ENCODE peak calls at places on chromosomes 13 and 19, in eight cellular contexts. W is ovary, D is heart left ventricle, P is vagina, Y is IMR-90, N is Peyer's patch, X is transverse colon, G is uterus. V is an unnamed sample.

GRCh38 chr13:36778083-36778671 is 40.8 kb upstream of the RFXAP start:
- DNase-seq in W (no peak), N (no peak), P (no peak), D (no peak), G (no peak), X (no peak), Y (peak; percentile 74), V (no peak)

GRCh38 chr13:50866817-50867640 is 23.5 kb upstream of the DLEU7 start:
- DNase-seq in X (no peak), D (no peak), P (no peak), W (no peak), Y (no peak), G (no peak), N (no peak), V (no peak)

GRCh38 chr13:113138792-113139551 is 16.4 kb downstream of the F10 start:
- DNase-seq in Y (no peak), X (no peak), P (no peak), W (no peak), G (no peak), N (no peak), D (no peak), V (peak; percentile 13)

GRCh38 chr13:35826626-35827254 is 304.4 kb downstream of the DCLK1 start:
- DNase-seq in N (no peak), W (no peak), G (no peak), P (no peak), Y (no peak), X (no peak), D (no peak), V (peak; percentile 41)

GRCh38 chr13:72839831-72840426 is 58.0 kb downstream of the PIBF1 start:
- DNase-seq in G (no peak), X (peak; percentile 79), Y (peak; percentile 42), W (no peak), P (no peak), N (no peak), D (no peak), V (peak; percentile 46)

GRCh38 chr19:27774337-27774736 is 1438.6 kb downstream of the UQCRFS1 start:
- DNase-seq in W (no peak), P (no peak), Y (no peak), N (no peak), X (no peak), G (no peak), D (no peak), V (no peak)

GRCh38 chr13:40464349-40464748 is 202.1 kb downstream of the FOXO1 start:
- DNase-seq in X (no peak), W (no peak), D (no peak), Y (no peak), P (no peak), N (peak; percentile 39), G (no peak), V (no peak)

GRCh38 chr19:23437901-23438300 is 42.6 kb upstream of the ZNF91 start:
- DNase-seq in N (no peak), Y (no peak), G (no peak), D (no peak), P (no peak), X (no peak), W (no peak), V (no peak)

GRCh38 chr13:49904729-49905456 is 31.2 kb downstream of the SPRYD7 start:
- DNase-seq in Y (no peak), P (no peak), W (no peak), N (no peak), D (no peak), G (no peak), X (no peak), V (no peak)

GRCh38 chr19:3387645-3388589 is 21.5 kb downstream of the NFIC start:
- DNase-seq in G (peak; percentile 80), W (peak; percentile 78), P (no peak), Y (peak; percentile 39), D (peak; percentile 89), X (peak; percentile 89), N (no peak), V (peak; percentile 86)

GRCh38 chr13:69010789-69011188 is 1096.8 kb upstream of the ATXN8OS start:
- DNase-seq in W (no peak), P (no peak), N (no peak), D (no peak), G (no peak), X (no peak), Y (no peak), V (no peak)

GRCh38 chr13:25922373-25922772 is 129.4 kb downstream of the SHISA2 start:
- DNase-seq in N (no peak), G (no peak), D (no peak), Y (no peak), W (no peak), X (no peak), P (no peak), V (no peak)

GRCh38 chr13:40568672-40569350 is 97.6 kb downstream of the FOXO1 start:
- DNase-seq in Y (no peak), N (no peak), P (no peak), X (no peak), W (no peak), G (no peak), D (no peak), V (no peak)

GRCh38 chr13:110301606-110302131 is 5.3 kb downstream of the COL4A1 start:
- DNase-seq in Y (peak; percentile 90), X (no peak), G (peak; percentile 45), P (no peak), D (no peak), W (peak; percentile 38), N (no peak), V (no peak)

GRCh38 chr19:46009530-46010510 is 13.0 kb downstream of the PGLYRP1 start:
- DNase-seq in Y (peak; percentile 58), P (no peak), X (peak; percentile 69), N (peak; percentile 46), W (no peak), D (peak; percentile 80), G (peak; percentile 60), V (peak; percentile 83)

GRCh38 chr13:112813552-112813951 is 123.7 kb downstream of the ATP11A start:
- DNase-seq in P (no peak), X (no peak), N (no peak), W (no peak), G (no peak), D (no peak), Y (no peak), V (no peak)

GRCh38 chr19:5264453-5264852 is 76.2 kb downstream of the PTPRS start:
- DNase-seq in X (no peak), D (no peak), G (no peak), P (no peak), W (no peak), N (no peak), Y (no peak), V (no peak)

GRCh38 chr19:4524808-4525562 is 6.7 kb upstream of the PLIN4 start:
- DNase-seq in W (peak; percentile 50), Y (no peak), G (peak; percentile 44), N (peak; percentile 59), D (no peak), X (peak; percentile 66), P (no peak), V (peak; percentile 57)

GRCh38 chr13:51101636-51102218 is 9.3 kb downstream of the C13orf42 start:
- DNase-seq in X (no peak), P (no peak), W (no peak), N (no peak), G (no peak), Y (no peak), D (no peak), V (no peak)

GRCh38 chr19:13036366-13036976 is 41.2 kb downstream of the NFIX start:
- DNase-seq in Y (peak; percentile 29), G (no peak), D (no peak), X (peak; percentile 81), P (no peak), W (no peak), N (no peak), V (no peak)

GRCh38 chr19:17757125-17757524 is 5.8 kb downstream of the FCHO1 start:
- DNase-seq in D (peak; percentile 78), N (no peak), X (peak; percentile 71), Y (peak; percentile 50), P (no peak), G (peak; percentile 53), W (peak; percentile 61), V (peak; percentile 78)

GRCh38 chr19:44847144-44848035 is 1.3 kb downstream of the NECTIN2 start:
- DNase-seq in D (peak; percentile 80), N (no peak), W (peak; percentile 81), X (peak; percentile 84), Y (peak; percentile 58), G (peak; percentile 73), P (no peak), V (peak; percentile 89)

DNA sequence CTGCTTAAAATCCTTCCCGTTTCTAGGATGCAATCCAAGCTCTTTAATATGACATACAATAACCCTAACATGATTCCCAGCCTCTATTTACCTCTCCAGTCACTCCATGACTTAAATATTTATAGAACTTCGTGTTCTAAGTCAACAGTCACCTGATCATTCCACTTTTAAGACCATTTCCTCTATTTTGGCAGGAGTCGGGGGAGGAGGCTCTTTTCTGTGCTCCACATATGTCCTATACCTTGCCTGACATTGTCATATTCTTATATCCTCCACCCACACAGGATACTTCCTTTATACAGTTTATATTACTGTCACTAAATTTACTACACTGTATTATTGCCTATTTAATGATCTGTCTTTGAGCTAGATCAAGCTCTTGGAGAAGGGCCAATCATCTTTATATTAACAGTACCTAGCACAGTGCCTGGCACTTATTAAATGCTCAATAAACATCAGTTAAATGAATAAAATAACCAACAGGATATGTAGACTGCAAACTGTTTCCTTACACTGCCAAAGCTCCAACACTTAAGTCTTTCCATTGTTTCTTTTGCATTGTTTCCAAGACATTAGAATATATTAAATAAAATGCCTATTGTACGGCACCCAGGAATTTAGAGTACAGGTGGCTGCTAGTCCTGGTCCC is 2.7 kb downstream of the ARGLU1 start:
- DNase-seq in N (no peak), D (no peak), Y (no peak), W (no peak), P (no peak), X (no peak), G (no peak), V (no peak)
- H3K4me3 ChIP-seq in N (no peak overlapping the region), D (peak overlapping the region; percentile 94), Y (no peak overlapping the region), W (peak overlapping the region; percentile 85), P (peak overlapping the region; percentile 99), X (no peak overlapping the region), G (peak overlapping the region; percentile 4), V (no peak overlapping the region)

GRCh38 chr13:38538412-38538811 is 148.5 kb upstream of the FREM2 start:
- DNase-seq in G (no peak), P (no peak), W (no peak), D (no peak), X (no peak), Y (no peak), N (no peak), V (no peak)
- TF ChIP-seq POLR2A in G (no peak), P (no peak), W (no peak), D (no peak), X (no peak), Y (no peak), N (no peak), V (no peak)

GRCh38 chr13:29591310-29591709 is 4.2 kb downstream of the SLC7A1 start:
- DNase-seq in W (no peak), X (no peak), G (no peak), D (no peak), N (no peak), P (no peak), Y (peak; percentile 58), V (no peak)
- H3K4me1 ChIP-seq in W (peaks cover 4% of the 10 kb centered on the region), X (peaks cover 3% of the 10 kb centered on the region), G (no peaks in the 10 kb centered on the region), D (peaks cover 14% of the 10 kb centered on the region), N (peaks cover 4% of the 10 kb centered on the region), P (peaks cover 31% of the 10 kb centered on the region), Y (peaks cover 24% of the 10 kb centered on the region), V (peaks cover 12% of the 10 kb centered on the region)

DNA sequence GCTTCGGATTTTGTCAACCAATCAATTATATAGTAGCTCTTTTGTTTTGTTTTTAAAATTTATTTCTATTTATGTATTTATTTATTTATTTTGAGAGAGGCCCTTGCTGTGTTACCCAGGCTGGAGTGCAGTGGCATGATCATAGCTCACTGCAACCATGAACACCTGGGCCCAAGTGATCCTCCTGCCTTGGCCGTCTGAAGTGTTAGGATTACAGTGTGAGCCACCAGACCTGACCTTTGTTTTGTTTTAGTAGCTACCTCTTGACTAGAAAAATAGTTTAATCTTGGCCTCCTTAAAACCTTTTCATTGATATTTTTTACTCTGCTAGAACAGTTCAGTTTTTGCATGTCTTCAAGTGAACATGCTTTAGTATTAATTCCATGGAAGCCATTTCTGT is 15.1 kb downstream of the GARRE1 start:
- DNase-seq in P (no peak), D (no peak), W (no peak), X (no peak), N (no peak), Y (no peak), G (no peak), V (no peak)
- H3K4me3 ChIP-seq in P (no peak overlapping the region), D (peak overlapping the region; percentile 11), W (no peak overlapping the region), X (no peak overlapping the region), N (no peak overlapping the region), Y (no peak overlapping the region), G (no peak overlapping the region), V (no peak overlapping the region)

V was measured in testis.